ENCODE peak calls at places on chromosome 1, in nine cellular contexts. One of them, this sample, is unnamed.

GRCh38 chr1:52518962-52519361 is 33.9 kb downstream of the TUT4 start:
- DNase-seq in heart right ventricle: no peak
- DNase-seq in SJCRH30: no peak
- DNase-seq in suprapubic skin: no peak
- DNase-seq in neural progenitor cell: no peak
- DNase-seq in GM23248: no peak
- DNase-seq in cardiac muscle cell: no peak
- DNase-seq in CD8-positive, alpha-beta T cell: no peak
- DNase-seq in breast epithelium: no peak
- DNase-seq in this sample: no peak

GRCh38 chr1:230905733-230906132 is 37.4 kb upstream of the C1orf198 start:
- DNase-seq in breast epithelium: no peak
- DNase-seq in heart right ventricle: no peak
- DNase-seq in cardiac muscle cell: no peak
- DNase-seq in suprapubic skin: no peak
- DNase-seq in SJCRH30: no peak
- DNase-seq in CD8-positive, alpha-beta T cell: no peak
- DNase-seq in GM23248: peak; percentile 73
- DNase-seq in neural progenitor cell: no peak
- DNase-seq in this sample: no peak

GRCh38 chr1:63971557-63971956 is 197.7 kb downstream of the ROR1 start:
- DNase-seq in neural progenitor cell: no peak
- DNase-seq in GM23248: no peak
- DNase-seq in CD8-positive, alpha-beta T cell: no peak
- DNase-seq in suprapubic skin: no peak
- DNase-seq in SJCRH30: no peak
- DNase-seq in heart right ventricle: no peak
- DNase-seq in breast epithelium: no peak
- DNase-seq in cardiac muscle cell: no peak
- DNase-seq in this sample: no peak

GRCh38 chr1:206706298-206706791 is 21.6 kb downstream of the MAPKAPK2 start:
- DNase-seq in GM23248: peak; percentile 99
- DNase-seq in suprapubic skin: peak; percentile 78
- DNase-seq in CD8-positive, alpha-beta T cell: no peak
- DNase-seq in cardiac muscle cell: no peak
- DNase-seq in neural progenitor cell: peak; percentile 74
- DNase-seq in breast epithelium: no peak
- DNase-seq in heart right ventricle: peak; percentile 37
- DNase-seq in SJCRH30: peak; percentile 98
- DNase-seq in this sample: no peak

GRCh38 chr1:181142096-181143043 is 53.9 kb downstream of the IER5 start:
- DNase-seq in suprapubic skin: peak; percentile 89
- DNase-seq in heart right ventricle: peak; percentile 91
- DNase-seq in breast epithelium: peak; percentile 87
- DNase-seq in GM23248: peak; percentile 91
- DNase-seq in CD8-positive, alpha-beta T cell: peak; percentile 83
- DNase-seq in neural progenitor cell: peak; percentile 95
- DNase-seq in cardiac muscle cell: peak; percentile 95
- DNase-seq in SJCRH30: peak; percentile 94
- DNase-seq in this sample: peak; percentile 77

GRCh38 chr1:59011663-59012062 is 227.8 kb upstream of the JUN start:
- DNase-seq in suprapubic skin: no peak
- DNase-seq in cardiac muscle cell: no peak
- DNase-seq in neural progenitor cell: no peak
- DNase-seq in SJCRH30: no peak
- DNase-seq in heart right ventricle: no peak
- DNase-seq in breast epithelium: no peak
- DNase-seq in GM23248: no peak
- DNase-seq in CD8-positive, alpha-beta T cell: no peak
- DNase-seq in this sample: no peak

GRCh38 chr1:84988588-84988987 is 8.3 kb downstream of the MCOLN2 start:
- DNase-seq in SJCRH30: no peak
- DNase-seq in CD8-positive, alpha-beta T cell: no peak
- DNase-seq in neural progenitor cell: no peak
- DNase-seq in cardiac muscle cell: no peak
- DNase-seq in heart right ventricle: no peak
- DNase-seq in breast epithelium: no peak
- DNase-seq in GM23248: no peak
- DNase-seq in suprapubic skin: no peak
- DNase-seq in this sample: no peak

GRCh38 chr1:1166642-1167415 is 6.9 kb upstream of the TTLL10 start:
- DNase-seq in neural progenitor cell: no peak
- DNase-seq in heart right ventricle: peak; percentile 10
- DNase-seq in suprapubic skin: no peak
- DNase-seq in breast epithelium: no peak
- DNase-seq in GM23248: no peak
- DNase-seq in cardiac muscle cell: no peak
- DNase-seq in SJCRH30: no peak
- DNase-seq in CD8-positive, alpha-beta T cell: no peak
- DNase-seq in this sample: no peak

GRCh38 chr1:203273869-203274602 is 31.3 kb upstream of the BTG2 start:
- DNase-seq in suprapubic skin: no peak
- DNase-seq in SJCRH30: peak; percentile 66
- DNase-seq in GM23248: no peak
- DNase-seq in breast epithelium: no peak
- DNase-seq in CD8-positive, alpha-beta T cell: no peak
- DNase-seq in neural progenitor cell: peak; percentile 32
- DNase-seq in cardiac muscle cell: no peak
- DNase-seq in heart right ventricle: peak; percentile 48
- DNase-seq in this sample: no peak

GRCh38 chr1:203274603-203275381 is 30.5 kb upstream of the BTG2 start:
- DNase-seq in cardiac muscle cell: no peak
- DNase-seq in SJCRH30: peak; percentile 37
- DNase-seq in suprapubic skin: no peak
- DNase-seq in neural progenitor cell: no peak
- DNase-seq in CD8-positive, alpha-beta T cell: no peak
- DNase-seq in GM23248: peak; percentile 65
- DNase-seq in heart right ventricle: no peak
- DNase-seq in breast epithelium: no peak
- DNase-seq in this sample: no peak

GRCh38 chr1:203272633-203273205 is 32.6 kb upstream of the BTG2 start:
- DNase-seq in cardiac muscle cell: no peak
- DNase-seq in suprapubic skin: no peak
- DNase-seq in SJCRH30: no peak
- DNase-seq in neural progenitor cell: no peak
- DNase-seq in breast epithelium: no peak
- DNase-seq in heart right ventricle: no peak
- DNase-seq in CD8-positive, alpha-beta T cell: no peak
- DNase-seq in GM23248: no peak
- DNase-seq in this sample: no peak

GRCh38 chr1:203271962-203272632 is 33.2 kb upstream of the BTG2 start:
- DNase-seq in SJCRH30: peak; percentile 65
- DNase-seq in cardiac muscle cell: no peak
- DNase-seq in neural progenitor cell: no peak
- DNase-seq in GM23248: no peak
- DNase-seq in suprapubic skin: no peak
- DNase-seq in CD8-positive, alpha-beta T cell: no peak
- DNase-seq in heart right ventricle: no peak
- DNase-seq in breast epithelium: no peak
- DNase-seq in this sample: no peak

DNA sequence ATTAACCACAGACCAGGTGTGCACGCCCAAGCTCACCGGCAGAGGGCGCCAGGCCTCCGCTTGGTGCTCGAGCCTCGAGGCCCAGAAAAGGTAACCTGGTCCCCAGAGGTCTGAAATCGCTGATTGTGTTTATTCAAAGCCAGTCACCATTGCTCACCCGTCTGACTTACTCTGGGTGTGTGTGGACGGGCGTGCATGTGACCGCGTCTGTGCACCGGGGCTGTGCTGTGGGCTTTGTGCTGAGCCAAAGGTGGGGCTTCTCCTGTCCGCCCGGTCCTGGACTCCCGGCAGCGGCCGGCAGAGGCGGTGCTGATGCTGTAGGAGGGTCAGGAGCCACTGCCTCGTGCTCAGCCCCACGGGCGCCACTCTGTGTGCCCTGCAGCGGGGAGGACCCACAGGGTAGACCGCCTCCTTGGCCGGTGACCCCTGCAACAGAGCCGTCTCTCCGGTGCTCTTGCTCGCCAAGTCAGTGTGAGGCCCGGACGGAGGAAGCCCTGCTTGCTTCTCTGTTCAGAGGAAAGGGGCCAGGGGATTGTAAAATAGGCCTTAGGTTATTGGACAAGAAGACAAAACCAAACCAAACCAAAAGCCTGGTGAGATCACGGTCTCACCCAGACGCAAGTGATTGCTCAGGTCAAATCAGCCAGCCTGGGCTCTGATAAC is 32.0 kb upstream of the BTG2 start:
- DNase-seq in cardiac muscle cell: peak; percentile 92
- DNase-seq in suprapubic skin: peak; percentile 89
- DNase-seq in breast epithelium: peak; percentile 86
- DNase-seq in heart right ventricle: peak; percentile 88
- DNase-seq in neural progenitor cell: peak; percentile 91
- DNase-seq in CD8-positive, alpha-beta T cell: peak; percentile 89
- DNase-seq in GM23248: peak; percentile 89
- DNase-seq in SJCRH30: peak; percentile 94
- DNase-seq in this sample: peak; percentile 86
- H3K4me3 ChIP-seq in cardiac muscle cell: no peak overlapping the region
- H3K4me3 ChIP-seq in suprapubic skin: peak overlapping the region; percentile 26
- H3K4me3 ChIP-seq in breast epithelium: peak overlapping the region; percentile 1
- H3K4me3 ChIP-seq in heart right ventricle: no peak overlapping the region
- H3K4me3 ChIP-seq in neural progenitor cell: no peak overlapping the region
- H3K4me3 ChIP-seq in CD8-positive, alpha-beta T cell: peak overlapping the region; percentile 63
- H3K4me3 ChIP-seq in GM23248: no peak overlapping the region
- H3K4me3 ChIP-seq in SJCRH30: peak overlapping the region; percentile 44
- H3K4me3 ChIP-seq in this sample: no peak overlapping the region

GRCh38 chr1:43008106-43008424 is 49.4 kb upstream of the SLC2A1 start:
- DNase-seq in heart right ventricle: no peak
- DNase-seq in neural progenitor cell: peak; percentile 83
- DNase-seq in SJCRH30: no peak
- DNase-seq in suprapubic skin: no peak
- DNase-seq in CD8-positive, alpha-beta T cell: no peak
- DNase-seq in breast epithelium: no peak
- DNase-seq in cardiac muscle cell: no peak
- DNase-seq in GM23248: no peak
- DNase-seq in this sample: no peak

GRCh38 chr1:43009274-43009673 is 50.6 kb upstream of the SLC2A1 start:
- DNase-seq in CD8-positive, alpha-beta T cell: no peak
- DNase-seq in heart right ventricle: no peak
- DNase-seq in GM23248: no peak
- DNase-seq in neural progenitor cell: no peak
- DNase-seq in cardiac muscle cell: no peak
- DNase-seq in breast epithelium: no peak
- DNase-seq in suprapubic skin: no peak
- DNase-seq in SJCRH30: no peak
- DNase-seq in this sample: no peak

GRCh38 chr1:43005460-43006351 is 47.0 kb upstream of the SLC2A1 start:
- DNase-seq in suprapubic skin: no peak
- DNase-seq in breast epithelium: no peak
- DNase-seq in SJCRH30: peak; percentile 7
- DNase-seq in heart right ventricle: no peak
- DNase-seq in cardiac muscle cell: peak; percentile 74
- DNase-seq in GM23248: no peak
- DNase-seq in neural progenitor cell: peak; percentile 88
- DNase-seq in CD8-positive, alpha-beta T cell: no peak
- DNase-seq in this sample: no peak

GRCh38 chr1:43008425-43009108 is 49.9 kb upstream of the SLC2A1 start:
- DNase-seq in breast epithelium: no peak
- DNase-seq in CD8-positive, alpha-beta T cell: no peak
- DNase-seq in heart right ventricle: no peak
- DNase-seq in SJCRH30: no peak
- DNase-seq in suprapubic skin: no peak
- DNase-seq in cardiac muscle cell: peak; percentile 41
- DNase-seq in GM23248: no peak
- DNase-seq in neural progenitor cell: peak; percentile 97
- DNase-seq in this sample: no peak

DNA sequence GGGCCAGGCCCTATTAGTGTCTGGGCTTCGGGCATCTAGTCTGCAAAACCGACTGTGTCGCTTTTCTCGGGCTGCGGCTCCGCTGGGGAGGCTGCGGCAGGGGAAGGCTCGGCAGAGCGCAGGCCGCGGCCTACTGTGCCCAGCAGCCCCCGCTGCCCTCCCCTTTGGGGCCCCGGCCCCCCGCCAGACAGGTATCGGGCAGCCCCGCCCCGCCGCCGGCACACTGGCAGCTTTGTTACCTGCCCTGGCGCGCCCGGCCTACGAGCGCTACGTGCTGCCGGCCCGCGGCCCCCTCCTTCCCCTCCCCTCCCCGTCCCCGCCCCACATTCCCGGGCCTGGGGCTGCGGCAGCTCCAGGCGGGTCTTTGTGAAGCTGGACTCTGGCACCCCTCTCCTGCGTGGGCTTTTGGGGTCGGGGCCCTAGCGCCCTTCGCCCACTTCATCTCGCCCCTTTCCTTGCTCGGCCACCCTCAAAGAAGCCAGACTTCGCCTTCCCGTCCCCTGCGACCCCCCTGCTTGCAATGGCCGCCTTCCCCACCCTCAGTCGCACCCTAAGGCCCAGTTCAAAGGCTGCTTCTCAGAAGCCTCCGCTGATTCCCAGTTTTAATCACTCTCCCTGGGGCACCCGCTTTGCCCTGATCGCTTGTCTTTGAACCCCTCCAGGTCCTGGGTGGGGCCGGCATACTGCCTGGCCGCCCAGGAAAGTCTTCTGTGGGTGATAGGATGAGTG is 48.9 kb upstream of the SLC2A1 start:
- DNase-seq in neural progenitor cell: peak; percentile 92
- DNase-seq in suprapubic skin: no peak
- DNase-seq in GM23248: no peak
- DNase-seq in SJCRH30: no peak
- DNase-seq in heart right ventricle: no peak
- DNase-seq in CD8-positive, alpha-beta T cell: no peak
- DNase-seq in breast epithelium: no peak
- DNase-seq in cardiac muscle cell: peak; percentile 17
- DNase-seq in this sample: no peak
- H3K27ac ChIP-seq in neural progenitor cell: peak overlapping the region; percentile 100
- H3K27ac ChIP-seq in suprapubic skin: peak overlapping the region; percentile 69
- H3K27ac ChIP-seq in GM23248: no peak overlapping the region
- H3K27ac ChIP-seq in SJCRH30: no peak overlapping the region
- H3K27ac ChIP-seq in heart right ventricle: no peak overlapping the region
- H3K27ac ChIP-seq in CD8-positive, alpha-beta T cell: no peak overlapping the region
- H3K27ac ChIP-seq in breast epithelium: peak overlapping the region; percentile 84
- H3K27ac ChIP-seq in cardiac muscle cell: peak overlapping the region; percentile 18
- H3K27ac ChIP-seq in this sample: no peak overlapping the region

GRCh38 chr1:94334156-94334555 is 84.0 kb upstream of the ABCD3 start:
- DNase-seq in cardiac muscle cell: no peak
- DNase-seq in SJCRH30: no peak
- DNase-seq in breast epithelium: no peak
- DNase-seq in suprapubic skin: no peak
- DNase-seq in GM23248: peak; percentile 37
- DNase-seq in heart right ventricle: no peak
- DNase-seq in CD8-positive, alpha-beta T cell: no peak
- DNase-seq in neural progenitor cell: no peak
- DNase-seq in this sample: no peak
- H3K4me1 ChIP-seq in cardiac muscle cell: peaks cover 21% of the 10 kb centered on the region
- H3K4me1 ChIP-seq in SJCRH30: no peaks in the 10 kb centered on the region
- H3K4me1 ChIP-seq in breast epithelium: no peaks in the 10 kb centered on the region
- H3K4me1 ChIP-seq in suprapubic skin: peaks cover 8% of the 10 kb centered on the region
- H3K4me1 ChIP-seq in GM23248: peaks cover 46% of the 10 kb centered on the region
- H3K4me1 ChIP-seq in heart right ventricle: peaks cover 20% of the 10 kb centered on the region
- H3K4me1 ChIP-seq in CD8-positive, alpha-beta T cell: no peaks in the 10 kb centered on the region
- H3K4me1 ChIP-seq in neural progenitor cell: no peaks in the 10 kb centered on the region
- H3K4me1 ChIP-seq in this sample: no peaks in the 10 kb centered on the region

DNA sequence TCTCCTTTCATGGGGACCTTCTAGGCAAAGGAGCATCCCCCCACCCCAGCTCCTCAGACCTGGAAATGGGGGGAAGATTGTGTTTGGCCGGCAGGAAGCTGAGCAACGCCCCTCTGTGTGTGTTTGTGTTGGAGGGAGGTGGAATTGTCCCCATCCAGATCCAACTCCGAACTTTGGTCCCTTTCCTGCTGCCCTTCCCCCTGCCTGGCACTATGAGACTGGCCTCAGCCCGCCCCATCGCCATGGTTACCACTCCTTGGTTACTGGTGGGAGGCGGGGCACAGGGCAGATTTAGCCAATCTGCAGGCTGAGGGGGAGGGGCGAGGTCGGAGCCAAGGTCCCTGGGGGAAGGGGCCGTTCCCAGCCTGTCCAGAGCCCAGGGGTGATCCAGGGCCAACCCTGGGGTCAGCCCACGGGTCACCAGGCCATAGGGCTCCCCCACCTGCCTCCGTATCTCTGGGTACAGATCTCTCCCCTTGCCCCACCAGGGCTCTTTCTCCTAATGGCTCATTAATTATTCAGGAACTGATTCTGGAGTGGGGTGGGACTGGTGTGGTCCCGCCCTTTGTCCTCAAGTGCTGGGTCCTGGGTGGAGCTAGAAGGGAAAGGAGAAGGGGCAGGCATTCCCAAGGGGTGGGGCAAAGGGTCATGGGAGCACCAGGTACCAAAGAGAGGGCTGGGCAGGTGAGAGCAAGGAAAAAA is 15.2 kb downstream of the PTPRF start:
- DNase-seq in heart right ventricle: peak; percentile 50
- DNase-seq in neural progenitor cell: peak; percentile 97
- DNase-seq in cardiac muscle cell: peak; percentile 92
- DNase-seq in breast epithelium: peak; percentile 79
- DNase-seq in CD8-positive, alpha-beta T cell: no peak
- DNase-seq in suprapubic skin: peak; percentile 81
- DNase-seq in GM23248: peak; percentile 44
- DNase-seq in SJCRH30: peak; percentile 67
- DNase-seq in this sample: no peak
- H3K4me3 ChIP-seq in heart right ventricle: no peak overlapping the region
- H3K4me3 ChIP-seq in neural progenitor cell: peak overlapping the region; percentile 33
- H3K4me3 ChIP-seq in cardiac muscle cell: no peak overlapping the region
- H3K4me3 ChIP-seq in breast epithelium: no peak overlapping the region
- H3K4me3 ChIP-seq in CD8-positive, alpha-beta T cell: no peak overlapping the region
- H3K4me3 ChIP-seq in suprapubic skin: peak overlapping the region; percentile 7
- H3K4me3 ChIP-seq in GM23248: no peak overlapping the region
- H3K4me3 ChIP-seq in SJCRH30: no peak overlapping the region
- H3K4me3 ChIP-seq in this sample: no peak overlapping the region

This sample was measured in effector memory CD4-positive, alpha-beta T cell.